ENCODE peak calls at places on chromosomes 16 and 17, in eight cellular contexts. One of them, this sample, is unnamed.

GRCh38 chr17:79670537-79671386 is 59.9 kb upstream of the RBFOX3 start:
- DNase-seq in cardiac muscle cell: no peak
- DNase-seq in stimulated activated CD4-positive, alpha-beta T cell treated with anti-CD3 and anti-CD28 coated beads, Interleukin-1b, Interleukin-23, amount 100 ng/mL, for 1 hour: no peak
- DNase-seq in dorsolateral prefrontal cortex: no peak
- DNase-seq in HTR-8/SVneo: no peak
- DNase-seq in astrocyte of the hippocampus: no peak
- DNase-seq in RCC 7860: no peak
- DNase-seq in myocyte: no peak
- DNase-seq in this sample: no peak

GRCh38 chr16:77307764-77308561 is 108.8 kb downstream of the SYCE1L start:
- DNase-seq in myocyte: peak
- DNase-seq in astrocyte of the hippocampus: peak
- DNase-seq in cardiac muscle cell: peak
- DNase-seq in stimulated activated CD4-positive, alpha-beta T cell treated with anti-CD3 and anti-CD28 coated beads, Interleukin-1b, Interleukin-23, amount 100 ng/mL, for 1 hour: no peak
- DNase-seq in HTR-8/SVneo: peak
- DNase-seq in RCC 7860: peak
- DNase-seq in dorsolateral prefrontal cortex: no peak
- DNase-seq in this sample: no peak

GRCh38 chr17:8285270-8286181 is 2.9 kb upstream of the RANGRF start:
- DNase-seq in RCC 7860: no peak
- DNase-seq in stimulated activated CD4-positive, alpha-beta T cell treated with anti-CD3 and anti-CD28 coated beads, Interleukin-1b, Interleukin-23, amount 100 ng/mL, for 1 hour: no peak
- DNase-seq in astrocyte of the hippocampus: no peak
- DNase-seq in HTR-8/SVneo: no peak
- DNase-seq in myocyte: peak
- DNase-seq in cardiac muscle cell: no peak
- DNase-seq in dorsolateral prefrontal cortex: no peak
- DNase-seq in this sample: no peak

GRCh38 chr17:12620200-12620720 is 45.4 kb upstream of the MYOCD start:
- DNase-seq in astrocyte of the hippocampus: peak
- DNase-seq in stimulated activated CD4-positive, alpha-beta T cell treated with anti-CD3 and anti-CD28 coated beads, Interleukin-1b, Interleukin-23, amount 100 ng/mL, for 1 hour: no peak
- DNase-seq in myocyte: no peak
- DNase-seq in cardiac muscle cell: peak
- DNase-seq in HTR-8/SVneo: peak
- DNase-seq in RCC 7860: no peak
- DNase-seq in dorsolateral prefrontal cortex: no peak
- DNase-seq in this sample: no peak

GRCh38 chr17:30248786-30249185 is 13.3 kb upstream of the SLC6A4 start:
- DNase-seq in stimulated activated CD4-positive, alpha-beta T cell treated with anti-CD3 and anti-CD28 coated beads, Interleukin-1b, Interleukin-23, amount 100 ng/mL, for 1 hour: no peak
- DNase-seq in RCC 7860: no peak
- DNase-seq in dorsolateral prefrontal cortex: no peak
- DNase-seq in astrocyte of the hippocampus: no peak
- DNase-seq in cardiac muscle cell: peak
- DNase-seq in myocyte: no peak
- DNase-seq in HTR-8/SVneo: no peak
- DNase-seq in this sample: no peak

GRCh38 chr17:77356690-77357201 is 216.0 kb downstream of the SEC14L1 start:
- DNase-seq in RCC 7860: no peak
- DNase-seq in dorsolateral prefrontal cortex: no peak
- DNase-seq in cardiac muscle cell: peak
- DNase-seq in astrocyte of the hippocampus: no peak
- DNase-seq in HTR-8/SVneo: no peak
- DNase-seq in stimulated activated CD4-positive, alpha-beta T cell treated with anti-CD3 and anti-CD28 coated beads, Interleukin-1b, Interleukin-23, amount 100 ng/mL, for 1 hour: no peak
- DNase-seq in myocyte: no peak
- DNase-seq in this sample: no peak

GRCh38 chr17:43356999-43357398 is 41.8 kb upstream of the ARL4D start:
- DNase-seq in stimulated activated CD4-positive, alpha-beta T cell treated with anti-CD3 and anti-CD28 coated beads, Interleukin-1b, Interleukin-23, amount 100 ng/mL, for 1 hour: no peak
- DNase-seq in HTR-8/SVneo: peak
- DNase-seq in dorsolateral prefrontal cortex: no peak
- DNase-seq in astrocyte of the hippocampus: peak
- DNase-seq in RCC 7860: peak
- DNase-seq in myocyte: peak
- DNase-seq in cardiac muscle cell: peak
- DNase-seq in this sample: no peak

GRCh38 chr17:83099570-83100181 is 20.3 kb downstream of the METRNL start:
- DNase-seq in RCC 7860: peak
- DNase-seq in cardiac muscle cell: peak
- DNase-seq in HTR-8/SVneo: no peak
- DNase-seq in astrocyte of the hippocampus: peak
- DNase-seq in myocyte: no peak
- DNase-seq in dorsolateral prefrontal cortex: no peak
- DNase-seq in stimulated activated CD4-positive, alpha-beta T cell treated with anti-CD3 and anti-CD28 coated beads, Interleukin-1b, Interleukin-23, amount 100 ng/mL, for 1 hour: no peak
- DNase-seq in this sample: no peak

GRCh38 chr16:75264531-75264998 is 13.1 kb upstream of the BCAR1 start:
- DNase-seq in stimulated activated CD4-positive, alpha-beta T cell treated with anti-CD3 and anti-CD28 coated beads, Interleukin-1b, Interleukin-23, amount 100 ng/mL, for 1 hour: no peak
- DNase-seq in RCC 7860: no peak
- DNase-seq in cardiac muscle cell: peak
- DNase-seq in astrocyte of the hippocampus: peak
- DNase-seq in dorsolateral prefrontal cortex: no peak
- DNase-seq in HTR-8/SVneo: no peak
- DNase-seq in myocyte: peak
- DNase-seq in this sample: no peak

GRCh38 chr17:4934173-4934979 is 2.3 kb downstream of the GP1BA start:
- DNase-seq in stimulated activated CD4-positive, alpha-beta T cell treated with anti-CD3 and anti-CD28 coated beads, Interleukin-1b, Interleukin-23, amount 100 ng/mL, for 1 hour: no peak
- DNase-seq in cardiac muscle cell: peak
- DNase-seq in myocyte: peak
- DNase-seq in dorsolateral prefrontal cortex: no peak
- DNase-seq in HTR-8/SVneo: peak
- DNase-seq in astrocyte of the hippocampus: peak
- DNase-seq in RCC 7860: peak
- DNase-seq in this sample: no peak

GRCh38 chr17:57391076-57391825 is 134.9 kb downstream of the MSI2 start:
- DNase-seq in cardiac muscle cell: no peak
- DNase-seq in dorsolateral prefrontal cortex: no peak
- DNase-seq in stimulated activated CD4-positive, alpha-beta T cell treated with anti-CD3 and anti-CD28 coated beads, Interleukin-1b, Interleukin-23, amount 100 ng/mL, for 1 hour: no peak
- DNase-seq in RCC 7860: no peak
- DNase-seq in astrocyte of the hippocampus: no peak
- DNase-seq in myocyte: peak
- DNase-seq in HTR-8/SVneo: no peak
- DNase-seq in this sample: no peak

This sample was measured in GM12864.